ENCODE peak calls at places on chromosomes 12 and 14, in four cellular contexts. S, V, R and Q are unnamed samples.

GRCh38 chr14:86296173-86296572 is 766.2 kb downstream of the FLRT2 start:
- DNase-seq in S (peak), V (no peak), R (no peak), Q (no peak)

GRCh38 chr12:124371970-124372555 is 77.2 kb downstream of the RFLNA start:
- DNase-seq in S (no peak), V (peak), R (no peak), Q (no peak)

GRCh38 chr14:24368562-24369252 is 723 bp downstream of the NFATC4 start:
- DNase-seq in S (peak), V (peak), R (peak), Q (peak)

GRCh38 chr14:21807975-21808374 is 134.4 kb upstream of the OR4E1 start:
- DNase-seq in S (no peak), V (peak), R (no peak), Q (peak)

GRCh38 chr12:47604474-47604873 is 101.4 kb downstream of the RPAP3 start:
- DNase-seq in S (no peak), V (no peak), R (no peak), Q (no peak)

GRCh38 chr14:87629788-87630187 is 363.2 kb downstream of the GALC start:
- DNase-seq in S (no peak), V (no peak), R (no peak), Q (peak)

GRCh38 chr12:50415899-50416479 is 15.3 kb downstream of the LARP4 start:
- DNase-seq in S (no peak), V (no peak), R (no peak), Q (no peak)

GRCh38 chr12:56189918-56190694 is 823 bp upstream of the SMARCC2 start:
- DNase-seq in S (peak), V (peak), R (peak), Q (peak)